ENCODE peak calls at places on chromosomes 13 and 19, in nine cellular contexts. F is RCC 7860; L is stimulated activated CD8-positive, alpha-beta memory T cell treated with anti-CD3 and anti-CD28 coated beads, Interleukin-15, amount 100 ng/mL, for 4 hours; M is stimulated activated CD4-positive, alpha-beta T cell treated with anti-CD3 and anti-CD28 coated beads, Interleukin-4, amount 100 ng/mL, for 4 hours; O is activated naive CD4-positive, alpha-beta T cell treated with anti-CD3 and anti-CD28 coated beads for 36 hours; P is activated CD4-positive, alpha-beta T cell treated with anti-CD3 and anti-CD28 coated beads, Interleukin-2, amount 50 U/mL, for 1 hour; W is EH; B is EL; C is gastrocnemius medialis. A is an unnamed sample.

GRCh38 chr13:44244288-44244687 is 129.3 kb upstream of the SERP2 start:
- DNase-seq in W (peak; percentile 64), F (peak; percentile 69), O (no peak), M (no peak), P (no peak), B (no peak), C (no peak), L (no peak), A (no peak)

GRCh38 chr19:12995596-12996541 is 594 bp downstream of the NFIX start:
- DNase-seq in L (no peak), O (no peak), W (peak; percentile 41), F (no peak), C (no peak), B (peak; percentile 46), M (no peak), P (no peak), A (no peak)

GRCh38 chr13:26985285-26985878 is 186.2 kb downstream of the USP12 start:
- DNase-seq in P (peak; percentile 67), W (peak; percentile 81), O (peak; percentile 86), M (peak; percentile 66), L (peak; percentile 54), F (peak; percentile 68), C (peak; percentile 54), B (peak; percentile 81), A (peak; percentile 66)

GRCh38 chr13:112124100-112124499 is 57.2 kb downstream of the SOX1 start:
- DNase-seq in W (no peak), B (no peak), M (no peak), P (no peak), F (no peak), C (no peak), L (no peak), O (no peak), A (no peak)

GRCh38 chr13:83816081-83816480 is 66.2 kb downstream of the SLITRK1 start:
- DNase-seq in P (no peak), F (no peak), W (no peak), B (no peak), O (no peak), L (no peak), M (no peak), C (no peak), A (no peak)

GRCh38 chr13:49651775-49652690 is 23.7 kb downstream of the ARL11 start:
- DNase-seq in P (no peak), B (no peak), L (no peak), C (peak; percentile 95), O (no peak), F (no peak), M (no peak), W (no peak), A (no peak)

GRCh38 chr19:39497850-39498261 is 891 bp upstream of the DLL3 start:
- DNase-seq in C (no peak), M (no peak), L (no peak), P (no peak), O (peak; percentile 63), B (peak; percentile 36), F (no peak), W (peak; percentile 39), A (no peak)

GRCh38 chr13:32142956-32143375 is 111.4 kb downstream of the FRY start:
- DNase-seq in B (peak; percentile 84), P (no peak), M (no peak), O (no peak), W (peak; percentile 86), F (no peak), C (no peak), L (no peak), A (no peak)

GRCh38 chr19:11021760-11022144 is 60.9 kb downstream of the SMARCA4 start:
- DNase-seq in F (no peak), M (no peak), P (no peak), B (no peak), C (no peak), L (no peak), O (no peak), W (no peak), A (no peak)

GRCh38 chr13:112247471-112248405 is 128.4 kb upstream of the SPACA7 start:
- DNase-seq in P (no peak), C (no peak), W (no peak), F (no peak), O (no peak), L (no peak), M (no peak), B (no peak), A (no peak)

GRCh38 chr13:81872581-81872980 is 1531.7 kb upstream of the SPRY2 start:
- DNase-seq in B (peak; percentile 0), F (no peak), P (no peak), C (no peak), W (no peak), O (no peak), M (no peak), L (no peak), A (no peak)

GRCh38 chr19:7998081-7998480 is 7.4 kb downstream of the ELAVL1 start:
- DNase-seq in L (no peak), P (no peak), M (no peak), C (no peak), O (no peak), F (peak; percentile 74), B (peak; percentile 32), W (no peak), A (no peak)

GRCh38 chr13:77544365-77544764 is 8.9 kb downstream of the SCEL start:
- DNase-seq in L (no peak), W (peak; percentile 35), O (no peak), P (no peak), C (peak; percentile 40), M (no peak), B (peak; percentile 21), F (no peak), A (no peak)

GRCh38 chr13:51175001-51175400 is 47.2 kb upstream of the FAM124A start:
- DNase-seq in L (no peak), P (no peak), B (no peak), C (no peak), F (no peak), M (no peak), W (no peak), O (no peak), A (no peak)

GRCh38 chr13:28558126-28558525 is 63.2 kb upstream of the FLT1 start:
- DNase-seq in M (no peak), L (no peak), W (peak; percentile 98), F (peak; percentile 20), P (no peak), O (no peak), B (peak; percentile 95), C (no peak), A (no peak)

GRCh38 chr13:75554981-75555380 is 5.4 kb downstream of the UCHL3 start:
- DNase-seq in B (no peak), F (no peak), L (no peak), M (no peak), C (no peak), O (peak; percentile 16), P (no peak), W (no peak), A (no peak)

GRCh38 chr19:40872209-40872608 is 9.8 kb downstream of the CYP2A7 start:
- DNase-seq in F (no peak), M (no peak), B (no peak), O (no peak), W (no peak), P (no peak), C (no peak), L (no peak), A (no peak)

GRCh38 chr19:47891923-47892666 is 6.0 kb upstream of the SULT2A1 start:
- DNase-seq in O (no peak), L (no peak), W (peak; percentile 7), M (no peak), C (no peak), P (no peak), B (no peak), F (no peak), A (no peak)

GRCh38 chr19:47781590-47782318 is 3.3 kb downstream of the SELENOW start:
- DNase-seq in P (no peak), O (no peak), M (no peak), B (no peak), C (peak; percentile 39), W (no peak), F (no peak), L (no peak), A (no peak)

GRCh38 chr13:28568286-28568685 is 73.4 kb upstream of the FLT1 start:
- DNase-seq in O (no peak), M (no peak), F (no peak), L (no peak), W (peak; percentile 78), P (no peak), C (peak; percentile 25), B (peak; percentile 25), A (no peak)

GRCh38 chr13:99956473-99957349 is 14.9 kb downstream of the ZIC5 start:
- DNase-seq in M (no peak), C (no peak), O (no peak), B (no peak), L (no peak), P (no peak), F (no peak), W (no peak), A (no peak)

GRCh38 chr19:18697680-18698079 is 14.2 kb downstream of the CRTC1 start:
- DNase-seq in L (no peak), F (no peak), O (no peak), C (peak; percentile 66), M (no peak), P (no peak), B (no peak), W (no peak), A (no peak)

GRCh38 chr19:12665281-12665573 is 1.3 kb downstream of the MAN2B1 start:
- DNase-seq in W (no peak), B (no peak), F (no peak), L (no peak), C (peak; percentile 44), O (peak; percentile 82), P (peak; percentile 52), M (peak; percentile 43), A (peak; percentile 26)

GRCh38 chr13:29484236-29484635 is 111.3 kb downstream of the SLC7A1 start:
- DNase-seq in M (no peak), L (no peak), B (no peak), C (no peak), P (no peak), W (no peak), F (no peak), O (no peak), A (no peak)

GRCh38 chr19:24140099-24140498 is 53.1 kb downstream of the ZNF254 start:
- DNase-seq in L (no peak), O (no peak), W (peak; percentile 37), B (peak; percentile 45), M (no peak), C (no peak), F (peak; percentile 35), P (no peak), A (no peak)

GRCh38 chr13:26616126-26616525 is 58.6 kb downstream of the WASF3 start:
- DNase-seq in F (no peak), C (no peak), L (no peak), M (no peak), O (no peak), B (peak; percentile 77), W (peak; percentile 75), P (no peak), A (no peak)

GRCh38 chr19:11422163-11423068 is 3.3 kb upstream of the RGL3 start:
- DNase-seq in L (peak; percentile 38), F (no peak), P (peak; percentile 43), B (peak; percentile 73), O (peak; percentile 87), C (peak; percentile 53), M (peak; percentile 51), W (peak; percentile 80), A (peak; percentile 64)

GRCh38 chr13:113167575-113167974 is 9.1 kb downstream of the PROZ start:
- DNase-seq in F (no peak), O (no peak), P (no peak), B (no peak), C (no peak), M (no peak), W (no peak), L (no peak), A (no peak)

A was measured in effector memory CD8-positive, alpha-beta T cell.